ENCODE peak calls at places on chromosomes 13 and 19, in five cellular contexts. W, M, R, O and T are unnamed samples.

GRCh38 chr13:110197471-110197870 is 109.5 kb downstream of the COL4A1 start:
- DNase-seq in W (no peak), M (no peak), R (no peak), O (no peak), T (no peak)

GRCh38 chr13:32850311-32851052 is 165.7 kb upstream of the KL start:
- DNase-seq in W (no peak), M (no peak), R (no peak), O (no peak), T (no peak)

GRCh38 chr13:24053505-24054251 is 106.8 kb upstream of the SPATA13 start:
- DNase-seq in W (no peak), M (no peak), R (peak; percentile 87), O (no peak), T (peak; percentile 81)

GRCh38 chr19:33767898-33768413 is 28.7 kb upstream of the KCTD15 start:
- DNase-seq in W (no peak), M (no peak), R (peak; percentile 82), O (no peak), T (no peak)

GRCh38 chr19:19464339-19465098 is 50.8 kb downstream of the TSSK6 start:
- DNase-seq in W (no peak), M (no peak), R (no peak), O (no peak), T (peak; percentile 65)

GRCh38 chr19:16315825-16316505 is 8.7 kb upstream of the KLF2 start:
- DNase-seq in W (peak; percentile 52), M (no peak), R (no peak), O (peak; percentile 77), T (peak; percentile 64)

GRCh38 chr13:40190656-40191100 is 475.8 kb downstream of the FOXO1 start:
- DNase-seq in W (no peak), M (no peak), R (no peak), O (no peak), T (no peak)

GRCh38 chr13:59638404-59638803 is 525.3 kb downstream of the DIAPH3 start:
- DNase-seq in W (no peak), M (no peak), R (no peak), O (no peak), T (no peak)

GRCh38 chr19:19372656-19373416 is 32.6 kb upstream of the GATAD2A start:
- DNase-seq in W (peak; percentile 66), M (peak; percentile 74), R (peak; percentile 72), O (no peak), T (peak; percentile 74)

DNA sequence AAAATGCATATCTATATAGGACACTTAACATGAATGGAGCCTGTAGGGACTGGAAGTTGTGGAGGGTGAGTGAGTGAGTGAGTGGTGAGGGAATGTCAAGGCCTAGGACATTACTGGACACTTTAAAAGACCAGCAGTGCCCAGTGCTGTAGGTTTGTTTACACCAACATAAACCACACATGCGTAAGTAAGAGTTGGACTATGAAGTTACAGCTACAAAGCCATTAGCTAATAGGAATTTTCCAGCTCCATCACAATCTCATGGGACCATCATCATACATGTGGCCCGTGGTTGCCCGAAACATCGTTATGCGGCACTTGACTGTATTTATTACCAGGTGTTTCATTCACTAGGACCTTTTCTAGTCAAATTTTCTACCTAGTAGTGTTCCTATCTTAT is 49.2 kb downstream of the LATS2 start:
- DNase-seq in W (no peak), M (no peak), R (peak; percentile 1), O (no peak), T (no peak)
- H3K4me1 ChIP-seq in W (peaks cover 93% of the 10 kb centered on the region), M (peaks cover 14% of the 10 kb centered on the region), R (peaks cover 2% of the 10 kb centered on the region), O (peaks cover 20% of the 10 kb centered on the region), T (peaks cover 47% of the 10 kb centered on the region)

DNA sequence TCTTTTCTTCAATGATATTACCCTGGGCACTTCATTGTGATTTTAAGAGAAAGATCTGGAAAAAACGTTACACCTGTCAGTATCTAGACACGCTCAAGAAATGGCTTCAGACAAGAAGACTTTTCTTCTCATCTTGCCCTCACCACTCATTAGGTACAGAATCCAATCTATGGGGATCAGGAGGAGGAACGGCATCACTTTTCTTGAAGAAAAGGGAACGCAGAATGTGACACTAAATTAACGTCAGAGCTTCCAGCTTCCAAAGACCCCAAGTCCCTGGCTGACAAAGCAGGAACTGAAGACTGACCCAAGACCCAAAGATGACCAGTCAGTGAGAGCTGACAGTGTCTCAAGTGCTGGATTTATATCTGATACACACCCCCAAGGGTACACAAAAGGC is 48.2 kb downstream of the BRD4 start:
- DNase-seq in W (no peak), M (no peak), R (no peak), O (no peak), T (no peak)
- H3K4me1 ChIP-seq in W (peaks cover 100% of the 10 kb centered on the region), M (peaks cover 99% of the 10 kb centered on the region), R (peaks cover 13% of the 10 kb centered on the region), O (peaks cover 99% of the 10 kb centered on the region), T (peaks cover 55% of the 10 kb centered on the region)

GRCh38 chr13:97411894-97412460 is 22.0 kb upstream of the RAP2A start:
- DNase-seq in W (no peak), M (no peak), R (no peak), O (no peak), T (no peak)

GRCh38 chr13:97422118-97423054 is 11.6 kb upstream of the RAP2A start:
- DNase-seq in W (no peak), M (no peak), R (no peak), O (no peak), T (peak; percentile 31)

GRCh38 chr13:97413694-97414093 is 20.3 kb upstream of the RAP2A start:
- DNase-seq in W (no peak), M (no peak), R (no peak), O (no peak), T (no peak)

GRCh38 chr13:97414392-97414791 is 19.6 kb upstream of the RAP2A start:
- DNase-seq in W (no peak), M (no peak), R (no peak), O (no peak), T (no peak)

DNA sequence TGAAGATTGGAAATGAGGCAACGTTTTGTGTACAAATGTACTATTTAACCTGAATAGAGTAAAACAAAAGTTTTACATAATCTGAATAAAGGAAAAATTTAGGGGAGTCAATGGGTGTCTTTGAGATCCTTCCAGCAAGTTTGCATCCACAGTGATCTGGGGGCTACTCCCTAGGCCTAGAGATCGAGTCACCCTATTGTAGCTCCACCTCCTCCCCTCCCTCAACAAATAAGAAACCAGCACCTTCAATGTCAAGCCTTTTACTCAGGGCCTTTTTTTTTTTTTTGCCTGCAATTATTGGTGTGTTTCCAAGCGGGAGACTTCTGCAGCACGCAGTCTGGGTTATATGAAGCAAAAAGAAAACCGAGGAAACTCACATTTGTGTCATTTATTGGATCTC is 16.3 kb upstream of the RAP2A start:
- DNase-seq in W (no peak), M (no peak), R (peak; percentile 32), O (no peak), T (no peak)
- H3K4me1 ChIP-seq in W (peaks cover 25% of the 10 kb centered on the region), M (no peaks in the 10 kb centered on the region), R (peaks cover 2% of the 10 kb centered on the region), O (no peaks in the 10 kb centered on the region), T (no peaks in the 10 kb centered on the region)

DNA sequence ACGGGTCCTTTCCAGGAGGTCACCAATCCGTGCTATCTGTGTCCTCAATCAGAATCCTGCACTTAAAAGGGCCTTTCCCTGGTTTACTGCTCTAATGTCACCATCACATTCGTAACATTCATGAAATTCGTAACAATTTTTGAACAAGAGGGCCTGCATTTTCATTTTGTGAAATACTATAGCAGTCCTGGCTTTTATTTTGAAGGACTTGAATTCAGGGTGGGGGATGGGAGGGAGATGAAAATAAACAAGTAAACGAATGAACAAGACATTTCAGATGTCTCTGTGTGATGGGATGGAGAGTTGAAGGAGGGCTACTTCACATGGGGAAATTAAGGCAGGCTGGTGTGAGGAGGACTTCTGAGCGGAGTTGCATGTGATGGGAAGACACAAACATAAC is 281.0 kb downstream of the TSHZ3 start:
- DNase-seq in W (no peak), M (no peak), R (no peak), O (no peak), T (no peak)
- H3K4me1 ChIP-seq in W (no peaks in the 10 kb centered on the region), M (no peaks in the 10 kb centered on the region), R (no peaks in the 10 kb centered on the region), O (peaks cover 15% of the 10 kb centered on the region), T (no peaks in the 10 kb centered on the region)

GRCh38 chr19:55229145-55229788 is 704 bp upstream of the TMEM86B start:
- DNase-seq in W (no peak), M (peak; percentile 43), R (no peak), O (no peak), T (no peak)
- H3K4me1 ChIP-seq in W (peaks cover 24% of the 10 kb centered on the region), M (peaks cover 22% of the 10 kb centered on the region), R (no peaks in the 10 kb centered on the region), O (no peaks in the 10 kb centered on the region), T (peaks cover 8% of the 10 kb centered on the region)

GRCh38 chr13:71254384-71254783 is 612.6 kb downstream of the DACH1 start:
- DNase-seq in W (no peak), M (no peak), R (no peak), O (no peak), T (no peak)

GRCh38 chr13:71249031-71249430 is 618.0 kb downstream of the DACH1 start:
- DNase-seq in W (no peak), M (no peak), R (no peak), O (no peak), T (no peak)

GRCh38 chr13:71255633-71256032 is 611.4 kb downstream of the DACH1 start:
- DNase-seq in W (no peak), M (no peak), R (no peak), O (no peak), T (no peak)

GRCh38 chr13:71252191-71252704 is 614.8 kb downstream of the DACH1 start:
- DNase-seq in W (no peak), M (no peak), R (no peak), O (no peak), T (no peak)
- H3K4me1 ChIP-seq in W (peaks cover 14% of the 10 kb centered on the region), M (no peaks in the 10 kb centered on the region), R (no peaks in the 10 kb centered on the region), O (no peaks in the 10 kb centered on the region), T (no peaks in the 10 kb centered on the region)

GRCh38 chr13:97238883-97239282 is 16.8 kb downstream of the MBNL2 start:
- DNase-seq in W (no peak), M (no peak), R (no peak), O (no peak), T (no peak)
- H3K4me1 ChIP-seq in W (peaks cover 100% of the 10 kb centered on the region), M (peaks cover 60% of the 10 kb centered on the region), R (peaks cover 11% of the 10 kb centered on the region), O (peaks cover 88% of the 10 kb centered on the region), T (peaks cover 96% of the 10 kb centered on the region)

GRCh38 chr19:35451278-35452096 is 3.4 kb downstream of the FFAR2 start:
- DNase-seq in W (no peak), M (no peak), R (no peak), O (no peak), T (no peak)

GRCh38 chr19:35444735-35445134 is 3.3 kb upstream of the FFAR2 start:
- DNase-seq in W (no peak), M (no peak), R (no peak), O (no peak), T (no peak)

GRCh38 chr19:35446194-35446593 is 1.9 kb upstream of the FFAR2 start:
- DNase-seq in W (no peak), M (no peak), R (no peak), O (no peak), T (no peak)

GRCh38 chr19:35449347-35450043 is 1.4 kb downstream of the FFAR2 start:
- DNase-seq in W (no peak), M (peak; percentile 62), R (no peak), O (no peak), T (no peak)

GRCh38 chr19:35447870-35448492 is at the start of gene FFAR2:
- DNase-seq in W (no peak), M (no peak), R (no peak), O (no peak), T (no peak)
- H3K4me1 ChIP-seq in W (peaks cover 16% of the 10 kb centered on the region), M (peaks cover 26% of the 10 kb centered on the region), R (no peaks in the 10 kb centered on the region), O (peaks cover 22% of the 10 kb centered on the region), T (peaks cover 16% of the 10 kb centered on the region)

GRCh38 chr19:3670796-3671679 is 29.2 kb downstream of the PIP5K1C start:
- DNase-seq in W (peak; percentile 86), M (peak; percentile 60), R (no peak), O (peak; percentile 80), T (peak; percentile 56)
- H3K4me1 ChIP-seq in W (peaks cover 87% of the 10 kb centered on the region), M (peaks cover 56% of the 10 kb centered on the region), R (no peaks in the 10 kb centered on the region), O (peaks cover 49% of the 10 kb centered on the region), T (peaks cover 4% of the 10 kb centered on the region)

GRCh38 chr13:42395066-42395821 is 123.3 kb downstream of the AKAP11 start:
- DNase-seq in W (no peak), M (no peak), R (no peak), O (no peak), T (no peak)
- H3K4me1 ChIP-seq in W (no peaks in the 10 kb centered on the region), M (no peaks in the 10 kb centered on the region), R (no peaks in the 10 kb centered on the region), O (no peaks in the 10 kb centered on the region), T (no peaks in the 10 kb centered on the region)